ENCODE peak calls at places on chromosome 19, in four cellular contexts. One of them, this sample, is unnamed.

GRCh38 chr19:8355631-8356402 is 8.1 kb upstream of the ANGPTL4 start:
- DNase-seq in T-cell: no peak
- DNase-seq in DMS153: no peak
- DNase-seq in AG09319: peak
- DNase-seq in this sample: peak

GRCh38 chr19:6476896-6477431 is 4.6 kb downstream of the DENND1C start:
- DNase-seq in T-cell: no peak
- DNase-seq in DMS153: no peak
- DNase-seq in AG09319: no peak
- DNase-seq in this sample: no peak

GRCh38 chr19:48950159-48950558 is 4.5 kb upstream of the BAX start:
- DNase-seq in T-cell: no peak
- DNase-seq in DMS153: no peak
- DNase-seq in AG09319: no peak
- DNase-seq in this sample: no peak

GRCh38 chr19:51830263-51830662 is 35.3 kb downstream of the FPR3 start:
- DNase-seq in T-cell: no peak
- DNase-seq in DMS153: no peak
- DNase-seq in AG09319: no peak
- DNase-seq in this sample: no peak

GRCh38 chr19:41912899-41913475 is 15.3 kb downstream of the ERFL start:
- DNase-seq in T-cell: no peak
- DNase-seq in DMS153: no peak
- DNase-seq in AG09319: no peak
- DNase-seq in this sample: no peak

GRCh38 chr19:47188507-47189033 is 42.4 kb downstream of the BBC3 start:
- DNase-seq in T-cell: no peak
- DNase-seq in DMS153: no peak
- DNase-seq in AG09319: no peak
- DNase-seq in this sample: no peak

GRCh38 chr19:53328967-53329366 is 4.6 kb upstream of the ZNF845 start:
- DNase-seq in T-cell: peak
- DNase-seq in DMS153: no peak
- DNase-seq in AG09319: no peak
- DNase-seq in this sample: no peak

GRCh38 chr19:7544626-7545025 is 9.1 kb downstream of the PNPLA6 start:
- DNase-seq in T-cell: peak
- DNase-seq in DMS153: no peak
- DNase-seq in AG09319: no peak
- DNase-seq in this sample: no peak

GRCh38 chr19:50239916-50240585 is 36.6 kb downstream of the MYH14 start:
- DNase-seq in T-cell: no peak
- DNase-seq in DMS153: no peak
- DNase-seq in AG09319: no peak
- DNase-seq in this sample: no peak

GRCh38 chr19:17606786-17607185 is 51.3 kb downstream of the COLGALT1 start:
- DNase-seq in T-cell: no peak
- DNase-seq in DMS153: no peak
- DNase-seq in AG09319: no peak
- DNase-seq in this sample: no peak

GRCh38 chr19:16160943-16161560 is 12.3 kb downstream of the CIB3 start:
- DNase-seq in T-cell: no peak
- DNase-seq in DMS153: no peak
- DNase-seq in AG09319: no peak
- DNase-seq in this sample: peak

GRCh38 chr19:18735324-18735723 is 51.8 kb downstream of the CRTC1 start:
- DNase-seq in T-cell: no peak
- DNase-seq in DMS153: peak
- DNase-seq in AG09319: no peak
- DNase-seq in this sample: no peak

GRCh38 chr19:31525610-31526147 is 176.4 kb upstream of the TSHZ3 start:
- DNase-seq in T-cell: no peak
- DNase-seq in DMS153: no peak
- DNase-seq in AG09319: no peak
- DNase-seq in this sample: no peak

GRCh38 chr19:32789429-32789828 is 69.9 kb downstream of the TDRD12 start:
- DNase-seq in T-cell: no peak
- DNase-seq in DMS153: no peak
- DNase-seq in AG09319: no peak
- DNase-seq in this sample: no peak

GRCh38 chr19:46878613-46879375 is 18.0 kb downstream of the ARHGAP35 start:
- DNase-seq in T-cell: no peak
- DNase-seq in DMS153: no peak
- DNase-seq in AG09319: no peak
- DNase-seq in this sample: peak

GRCh38 chr19:6678690-6679109 is 8.7 kb upstream of the TNFSF14 start:
- DNase-seq in T-cell: no peak
- DNase-seq in DMS153: no peak
- DNase-seq in AG09319: no peak
- DNase-seq in this sample: no peak

GRCh38 chr19:7395793-7396192 is 47.1 kb downstream of the ARHGEF18 start:
- DNase-seq in T-cell: no peak
- DNase-seq in DMS153: no peak
- DNase-seq in AG09319: no peak
- DNase-seq in this sample: no peak

GRCh38 chr19:29858000-29858596 is 46.3 kb downstream of the CCNE1 start:
- DNase-seq in T-cell: peak
- DNase-seq in DMS153: no peak
- DNase-seq in AG09319: no peak
- DNase-seq in this sample: no peak

GRCh38 chr19:28472843-28473242 is 740.1 kb downstream of the UQCRFS1 start:
- DNase-seq in T-cell: no peak
- DNase-seq in DMS153: no peak
- DNase-seq in AG09319: no peak
- DNase-seq in this sample: no peak

GRCh38 chr19:15671237-15671636 is 1.6 kb upstream of the CYP4F12 start:
- DNase-seq in T-cell: no peak
- DNase-seq in DMS153: no peak
- DNase-seq in AG09319: no peak
- DNase-seq in this sample: no peak

GRCh38 chr19:23914402-23915286 is at the start of gene ZNF726:
- DNase-seq in T-cell: peak
- DNase-seq in DMS153: peak
- DNase-seq in AG09319: peak
- DNase-seq in this sample: peak

GRCh38 chr19:4288091-4288777 is 9.2 kb downstream of the SHD start:
- DNase-seq in T-cell: no peak
- DNase-seq in DMS153: no peak
- DNase-seq in AG09319: no peak
- DNase-seq in this sample: no peak

GRCh38 chr19:3614858-3615505 is 8.3 kb upstream of the TBXA2R start:
- DNase-seq in T-cell: no peak
- DNase-seq in DMS153: no peak
- DNase-seq in AG09319: no peak
- DNase-seq in this sample: no peak